ENCODE peak calls at places on chromosomes 4 and X, in four cellular contexts. U is GM12878, G is HepG2, H is K562. Q is an unnamed sample.

GRCh38 chr4:134505511-134505910 is 303.9 kb upstream of the PABPC4L start:
- DNase-seq in G (no peak), H (no peak), U (no peak), Q (no peak)

GRCh38 chr4:14848210-14848609 is 154.1 kb upstream of the CPEB2 start:
- DNase-seq in G (no peak), U (no peak), H (no peak), Q (no peak)

GRCh38 chr4:126630171-126630570 is 1002.6 kb upstream of the INTU start:
- DNase-seq in H (no peak), U (no peak), G (no peak), Q (no peak)

GRCh38 chrX:118545510-118545909 is 49.9 kb downstream of the DOCK11 start:
- DNase-seq in H (no peak), G (no peak), U (no peak), Q (no peak)

GRCh38 chr4:147056951-147057630 is 111.4 kb upstream of the TTC29 start:
- DNase-seq in G (no peak), H (no peak), U (no peak), Q (peak; percentile 45)

GRCh38 chrX:132749406-132749805 is 209.0 kb downstream of the HS6ST2 start:
- DNase-seq in U (no peak), G (no peak), H (no peak), Q (no peak)

GRCh38 chrX:72041901-72042859 is 89.5 kb downstream of the RTL5 start:
- DNase-seq in G (no peak), U (no peak), H (no peak), Q (no peak)

GRCh38 chrX:130114141-130114561 is 3.9 kb upstream of the ELF4 start:
- DNase-seq in H (peak; percentile 30), G (no peak), U (no peak), Q (no peak)

GRCh38 chr4:146591986-146592385 is 46.7 kb upstream of the POU4F2 start:
- DNase-seq in U (no peak), G (no peak), H (no peak), Q (no peak)

GRCh38 chr4:139455187-139455586 is 1.3 kb downstream of the RAB33B start:
- DNase-seq in G (no peak), U (no peak), H (no peak), Q (peak; percentile 25)

GRCh38 chrX:70134116-70134477 is 850 bp downstream of the IGBP1 start:
- DNase-seq in G (peak; percentile 3), U (no peak), H (peak; percentile 25), Q (no peak)

GRCh38 chrX:9677098-9677739 is 88.4 kb downstream of the GPR143 start:
- DNase-seq in G (no peak), H (no peak), U (peak; percentile 89), Q (peak; percentile 87)

GRCh38 chrX:69995400-69996101 is 54.2 kb downstream of the AWAT2 start:
- DNase-seq in G (no peak), U (no peak), H (no peak), Q (no peak)

GRCh38 chrX:100695302-100695701 is 36.6 kb downstream of the SYTL4 start:
- DNase-seq in G (peak; percentile 2), H (no peak), U (no peak), Q (no peak)

GRCh38 chr4:106803107-106803506 is 233.0 kb downstream of the DKK2 start:
- DNase-seq in G (no peak), U (no peak), H (no peak), Q (peak; percentile 58)

GRCh38 chr4:3246458-3247398 is 2.2 kb upstream of the MSANTD1 start:
- DNase-seq in H (no peak), U (no peak), G (no peak), Q (no peak)

GRCh38 chrX:132092439-132093065 is 35.3 kb downstream of the FRMD7 start:
- DNase-seq in U (peak; percentile 25), H (peak; percentile 55), G (peak; percentile 55), Q (peak; percentile 68)

GRCh38 chrX:39907964-39908616 is 189.7 kb downstream of the BCOR start:
- DNase-seq in H (no peak), U (no peak), G (peak; percentile 61), Q (peak; percentile 45)

GRCh38 chrX:21885568-21885967 is 29.8 kb downstream of the YY2 start:
- DNase-seq in U (no peak), H (no peak), G (no peak), Q (peak; percentile 34)

GRCh38 chr4:145808021-145808650 is 128.2 kb downstream of the C4orf51 start:
- DNase-seq in H (peak; percentile 42), G (peak; percentile 85), U (peak; percentile 86), Q (peak; percentile 93)

GRCh38 chrX:82813671-82814078 is 694.4 kb upstream of the POU3F4 start:
- DNase-seq in G (no peak), U (no peak), H (no peak), Q (peak; percentile 0)

GRCh38 chr4:151202851-151203455 is 74.0 kb upstream of the PRSS48 start:
- DNase-seq in H (no peak), U (no peak), G (no peak), Q (peak; percentile 39)

GRCh38 chrX:15405846-15406245 is 21.6 kb upstream of the VEGFD start:
- DNase-seq in H (no peak), G (no peak), U (no peak), Q (no peak)

GRCh38 chrX:13345037-13345436 is 25.2 kb upstream of the ATXN3L start:
- DNase-seq in G (no peak), H (no peak), U (peak; percentile 34), Q (no peak)

GRCh38 chr4:152479428-152480026 is 56.4 kb downstream of the FBXW7 start:
- DNase-seq in H (no peak), U (no peak), G (no peak), Q (peak; percentile 37)

GRCh38 chrX:133415276-133416105 is at the start of gene GPC4:
- DNase-seq in G (no peak), H (no peak), U (no peak), Q (no peak)

GRCh38 chrX:47992093-47992375 is 11.8 kb downstream of the ZNF182 start:
- DNase-seq in G (no peak), U (no peak), H (no peak), Q (no peak)

GRCh38 chr4:148171596-148171995 is 270.6 kb downstream of the NR3C2 start:
- DNase-seq in G (no peak), H (no peak), U (no peak), Q (no peak)

GRCh38 chr4:137394000-137394399 is 138.3 kb downstream of the PCDH18 start:
- DNase-seq in H (no peak), U (no peak), G (no peak), Q (peak; percentile 10)

GRCh38 chrX:23953908-23954269 is 46.1 kb downstream of the CXorf58 start:
- DNase-seq in U (no peak), H (no peak), G (no peak), Q (no peak)

GRCh38 chrX:104310084-104310483 is 55.4 kb upstream of the ESX1 start:
- DNase-seq in G (no peak), U (no peak), H (no peak), Q (peak; percentile 39)

GRCh38 chr4:172515266-172515879 is 653.2 kb upstream of the GALNT7 start:
- DNase-seq in H (no peak), U (no peak), G (no peak), Q (no peak)

GRCh38 chrX:3678287-3678686 is 35.2 kb downstream of the PRKX start:
- DNase-seq in U (no peak), G (no peak), H (no peak), Q (no peak)

GRCh38 chrX:132671229-132671641 is 182.4 kb upstream of the MBNL3 start:
- DNase-seq in U (no peak), G (no peak), H (no peak), Q (no peak)

GRCh38 chr4:26474551-26474950 is 15.7 kb downstream of the CCKAR start:
- DNase-seq in H (no peak), U (no peak), G (no peak), Q (no peak)

GRCh38 chrX:145727476-145727875 is 90.2 kb upstream of the SLITRK2 start:
- DNase-seq in H (no peak), U (no peak), G (no peak), Q (no peak)

GRCh38 chr4:54363037-54363436 is 133.9 kb downstream of the PDGFRA start:
- DNase-seq in U (no peak), H (no peak), G (no peak), Q (no peak)

GRCh38 chr4:54359919-54360650 is 131.0 kb downstream of the PDGFRA start:
- DNase-seq in G (no peak), U (no peak), H (no peak), Q (no peak)
- H3K4me2 ChIP-seq in G (no peak overlapping the region), U (no peak overlapping the region), H (no peak overlapping the region), Q (no peak overlapping the region)

GRCh38 chr4:8157944-8158709 is 486 bp downstream of the ABLIM2 start:
- DNase-seq in H (no peak), U (no peak), G (no peak), Q (no peak)

GRCh38 chr4:8155660-8156421 is 2.8 kb downstream of the ABLIM2 start:
- DNase-seq in H (no peak), U (no peak), G (no peak), Q (no peak)

GRCh38 chr4:8156617-8157016 is 2.0 kb downstream of the ABLIM2 start:
- DNase-seq in H (no peak), U (no peak), G (peak; percentile 12), Q (no peak)

GRCh38 chr4:8158710-8159521 is at the start of gene ABLIM2:
- DNase-seq in U (peak; percentile 87), H (peak; percentile 99), G (peak; percentile 92), Q (peak; percentile 97)

DNA sequence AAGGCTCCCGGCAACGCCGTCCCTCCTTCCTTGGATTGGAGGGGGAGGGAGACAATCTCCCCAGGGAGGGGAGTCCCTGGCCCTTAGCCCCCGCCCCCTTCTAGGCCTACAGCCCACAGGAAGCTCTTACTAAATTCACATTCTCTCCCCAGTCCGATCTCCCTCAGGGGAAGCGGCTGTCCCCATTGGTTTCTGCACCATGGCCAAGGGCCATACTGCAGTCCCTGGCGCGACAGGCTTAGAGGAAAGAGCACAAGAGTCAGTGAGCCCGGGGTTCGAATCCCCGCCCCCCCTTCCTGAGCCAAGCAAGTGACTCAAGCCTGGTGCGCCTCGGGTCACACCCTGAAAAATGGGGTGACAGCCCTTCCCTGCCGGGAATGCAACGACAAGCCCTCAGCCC is 1.1 kb downstream of the ABLIM2 start:
- DNase-seq in H (no peak), G (no peak), U (no peak), Q (no peak)
- TF ChIP-seq MYC in H (no peak), G (no peak), U (no peak), Q (no peak)

DNA sequence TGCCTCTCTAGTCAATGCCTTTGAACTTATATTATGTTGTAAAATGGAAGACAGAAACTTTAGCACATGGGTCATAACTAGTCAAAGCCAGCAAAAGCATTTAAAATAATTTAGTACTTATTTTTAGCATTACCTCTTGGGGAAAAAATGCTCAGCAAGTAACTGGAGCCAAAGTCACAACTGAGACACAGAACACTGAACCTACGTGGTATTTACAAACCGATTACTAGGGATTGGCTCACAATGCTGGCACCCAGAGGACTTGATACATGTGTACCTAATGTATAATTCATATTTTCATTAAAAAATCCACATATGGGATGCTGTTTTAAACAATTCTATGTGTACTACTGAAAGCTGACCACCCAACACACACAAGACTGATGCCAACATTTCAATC is 38.4 kb downstream of the PHKA2 start:
- DNase-seq in U (no peak), G (no peak), H (no peak), Q (no peak)
- H3K36me3 ChIP-seq in U (peaks cover 3% of the 10 kb centered on the region), G (peaks cover 7% of the 10 kb centered on the region), H (peaks cover 37% of the 10 kb centered on the region), Q (no peaks in the 10 kb centered on the region)

GRCh38 chr4:78608684-78609083 is 57.1 kb downstream of the ANXA3 start:
- DNase-seq in G (no peak), U (no peak), H (no peak), Q (no peak)

GRCh38 chr4:78612398-78613005 is 60.9 kb downstream of the ANXA3 start:
- DNase-seq in H (no peak), G (peak; percentile 21), U (no peak), Q (peak; percentile 62)

GRCh38 chr4:78609580-78609979 is 58.0 kb downstream of the ANXA3 start:
- DNase-seq in G (no peak), U (no peak), H (no peak), Q (no peak)

GRCh38 chr4:78611215-78611558 is 59.6 kb downstream of the ANXA3 start:
- DNase-seq in H (no peak), G (no peak), U (no peak), Q (no peak)

GRCh38 chr4:78610546-78611214 is 59.1 kb downstream of the ANXA3 start:
- DNase-seq in H (peak; percentile 37), U (no peak), G (no peak), Q (peak; percentile 31)
- H3K4me2 ChIP-seq in H (peak overlapping the region; percentile 1), U (no peak overlapping the region), G (no peak overlapping the region), Q (no peak overlapping the region)

Q was measured in endothelial cell of umbilical vein.